ENCODE peak calls at places on chromosomes 16 and 17, in five cellular contexts. A, M, K, Q and E are unnamed samples.

GRCh38 chr16:50593410-50594139 is 45.4 kb downstream of the NKD1 start:
- DNase-seq in Q (no peak), K (peak), M (no peak), A (no peak), E (peak)

GRCh38 chr17:37368577-37368976 is 7.2 kb upstream of the C17orf78 start:
- DNase-seq in Q (no peak), M (no peak), K (peak), A (no peak), E (no peak)

GRCh38 chr17:79707931-79708891 is 22.5 kb upstream of the ENPP7 start:
- DNase-seq in Q (peak), A (no peak), M (peak), K (peak), E (peak)

GRCh38 chr16:57017251-57017650 is 27.9 kb downstream of the NLRC5 start:
- DNase-seq in K (no peak), Q (no peak), M (no peak), A (no peak), E (no peak)

GRCh38 chr16:65024649-65025243 is 97.1 kb downstream of the CDH11 start:
- DNase-seq in K (no peak), M (no peak), Q (no peak), A (no peak), E (no peak)

GRCh38 chr17:76843703-76844484 is 24.3 kb upstream of the MGAT5B start:
- DNase-seq in Q (no peak), M (no peak), K (peak), A (no peak), E (no peak)

GRCh38 chr16:88298882-88299745 is 83.6 kb upstream of the ZNF469 start:
- DNase-seq in M (no peak), K (no peak), A (peak), Q (no peak), E (no peak)

GRCh38 chr17:10683853-10684252 is 13.5 kb downstream of the SCO1 start:
- DNase-seq in M (no peak), K (peak), A (no peak), Q (no peak), E (no peak)

GRCh38 chr16:76428858-76429257 is 151.7 kb downstream of the CNTNAP4 start:
- DNase-seq in Q (no peak), K (peak), M (no peak), A (no peak), E (no peak)

GRCh38 chr17:39097537-39097936 is 53.9 kb downstream of the PLXDC1 start:
- DNase-seq in K (no peak), A (no peak), Q (no peak), M (no peak), E (no peak)

GRCh38 chr16:49688298-49688697 is 167.6 kb downstream of the ZNF423 start:
- DNase-seq in K (no peak), M (no peak), A (no peak), Q (no peak), E (no peak)

GRCh38 chr17:28947639-28948038 is 3.7 kb downstream of the PHF12 start:
- DNase-seq in A (no peak), M (no peak), Q (no peak), K (no peak), E (no peak)

GRCh38 chr17:21817791-21818364 is 125.6 kb downstream of the KCNJ18 start:
- DNase-seq in Q (no peak), K (no peak), M (no peak), A (no peak), E (no peak)

GRCh38 chr16:88705076-88705684 is 1.0 kb downstream of the RNF166 start:
- DNase-seq in Q (peak), A (no peak), M (no peak), K (peak), E (peak)

GRCh38 chr17:47239663-47240374 is 13.8 kb upstream of the ITGB3 start:
- DNase-seq in K (peak), A (peak), Q (no peak), M (peak), E (no peak)

GRCh38 chr17:491086-492014 is 138.7 kb upstream of the RPH3AL start:
- DNase-seq in K (peak), Q (peak), M (no peak), A (peak), E (peak)

GRCh38 chr17:13642188-13642587 is 40.5 kb upstream of the HS3ST3A1 start:
- DNase-seq in A (no peak), M (no peak), Q (no peak), K (no peak), E (no peak)

GRCh38 chr17:19728114-19728495 is 11.7 kb upstream of the SLC47A2 start:
- DNase-seq in A (peak), M (peak), Q (no peak), K (no peak), E (peak)

GRCh38 chr17:6245301-6245810 is 175.2 kb downstream of the WSCD1 start:
- DNase-seq in Q (no peak), A (no peak), M (no peak), K (no peak), E (no peak)

GRCh38 chr16:1180772-1181714 is 28.1 kb downstream of the CACNA1H start:
- DNase-seq in Q (no peak), A (no peak), M (no peak), K (no peak), E (no peak)

GRCh38 chr17:76149214-76149613 is 8.2 kb upstream of the FOXJ1 start:
- DNase-seq in A (no peak), M (no peak), K (no peak), Q (no peak), E (peak)

GRCh38 chr16:85902366-85903155 is 3.6 kb downstream of the IRF8 start:
- DNase-seq in A (peak), M (no peak), K (no peak), Q (peak), E (peak)

GRCh38 chr16:79673635-79674034 is 73.1 kb upstream of the MAF start:
- DNase-seq in Q (no peak), K (no peak), A (no peak), M (no peak), E (no peak)

GRCh38 chr16:75097941-75098897 is 18.4 kb downstream of the LDHD start:
- DNase-seq in M (no peak), Q (peak), A (peak), K (no peak), E (no peak)

GRCh38 chr17:2028234-2028614 is 1.7 kb upstream of the DPH1 start:
- DNase-seq in Q (no peak), M (no peak), A (no peak), K (no peak), E (no peak)

GRCh38 chr17:40351185-40352043 is 13.1 kb downstream of the GJD3 start:
- DNase-seq in A (no peak), K (no peak), Q (no peak), M (peak), E (peak)

GRCh38 chr17:33377837-33378236 is 84.7 kb upstream of the ASIC2 start:
- DNase-seq in Q (no peak), M (no peak), A (no peak), K (peak), E (no peak)

GRCh38 chr17:59469786-59470485 is 95.5 kb upstream of the DHX40 start:
- DNase-seq in M (no peak), A (no peak), Q (no peak), K (no peak), E (no peak)

GRCh38 chr17:42842286-42842685 is 2.1 kb upstream of the AOC2 start:
- DNase-seq in Q (no peak), M (no peak), K (no peak), A (no peak), E (peak)

GRCh38 chr16:53090591-53091507 is 36.1 kb downstream of the CHD9 start:
- DNase-seq in K (peak), M (no peak), A (peak), Q (no peak), E (peak)

GRCh38 chr17:34519286-34519685 is 60.1 kb upstream of the TMEM132E start:
- DNase-seq in M (no peak), K (peak), Q (no peak), A (no peak), E (no peak)

GRCh38 chr16:24845726-24846547 is at the start of gene SLC5A11:
- DNase-seq in K (no peak), Q (no peak), A (peak), M (no peak), E (no peak)

GRCh38 chr17:21193031-21193430 is 20.9 kb downstream of the TMEM11 start:
- DNase-seq in K (no peak), M (no peak), Q (no peak), A (no peak), E (no peak)

GRCh38 chr16:1932050-1933028 is 10.7 kb downstream of the MSRB1 start:
- DNase-seq in M (peak), K (no peak), A (no peak), Q (no peak), E (no peak)

GRCh38 chr17:1003972-1004768 is 7.2 kb downstream of the TIMM22 start:
- DNase-seq in M (no peak), K (no peak), Q (no peak), A (peak), E (peak)

GRCh38 chr16:9597967-9598730 is 506.7 kb downstream of the HAPSTR1 start:
- DNase-seq in A (no peak), K (no peak), M (no peak), Q (no peak), E (no peak)